ENCODE peak calls at places on chromosome 19, in eight cellular contexts. One of them, this sample, is unnamed.

GRCh38 chr19:54172764-54173699 is at the start of gene TMC4:
- DNase-seq in left ventricle myocardium inferior: no peak
- DNase-seq in fibroblast of lung: no peak
- DNase-seq in fibroblast of pulmonary artery: no peak
- DNase-seq in lower lobe of right lung: peak; percentile 85
- DNase-seq in fibroblast of mammary gland: peak; percentile 35
- DNase-seq in fibroblast of the aortic adventitia: peak; percentile 42
- DNase-seq in mucosa of descending colon: peak; percentile 87
- DNase-seq in this sample: peak; percentile 83

GRCh38 chr19:46809534-46810272 is 21.3 kb upstream of the SLC1A5 start:
- DNase-seq in fibroblast of mammary gland: no peak
- DNase-seq in mucosa of descending colon: no peak
- DNase-seq in fibroblast of pulmonary artery: no peak
- DNase-seq in lower lobe of right lung: no peak
- DNase-seq in fibroblast of lung: no peak
- DNase-seq in left ventricle myocardium inferior: no peak
- DNase-seq in fibroblast of the aortic adventitia: no peak
- DNase-seq in this sample: no peak

GRCh38 chr19:55870736-55871135 is 34.4 kb downstream of the NLRP4 start:
- DNase-seq in fibroblast of pulmonary artery: no peak
- DNase-seq in fibroblast of the aortic adventitia: no peak
- DNase-seq in fibroblast of lung: no peak
- DNase-seq in mucosa of descending colon: no peak
- DNase-seq in fibroblast of mammary gland: no peak
- DNase-seq in lower lobe of right lung: no peak
- DNase-seq in left ventricle myocardium inferior: no peak
- DNase-seq in this sample: no peak

GRCh38 chr19:11175920-11176319 is 20.3 kb upstream of the SPC24 start:
- DNase-seq in lower lobe of right lung: no peak
- DNase-seq in mucosa of descending colon: no peak
- DNase-seq in fibroblast of mammary gland: no peak
- DNase-seq in fibroblast of lung: no peak
- DNase-seq in fibroblast of pulmonary artery: no peak
- DNase-seq in fibroblast of the aortic adventitia: no peak
- DNase-seq in left ventricle myocardium inferior: no peak
- DNase-seq in this sample: no peak

GRCh38 chr19:15323496-15324235 is 8.7 kb downstream of the BRD4 start:
- DNase-seq in lower lobe of right lung: peak; percentile 55
- DNase-seq in fibroblast of the aortic adventitia: peak; percentile 46
- DNase-seq in mucosa of descending colon: peak; percentile 58
- DNase-seq in fibroblast of mammary gland: peak; percentile 80
- DNase-seq in left ventricle myocardium inferior: peak; percentile 64
- DNase-seq in fibroblast of lung: peak; percentile 34
- DNase-seq in fibroblast of pulmonary artery: peak; percentile 67
- DNase-seq in this sample: peak; percentile 85

GRCh38 chr19:42207767-42208259 is 9.7 kb downstream of the DEDD2 start:
- DNase-seq in mucosa of descending colon: no peak
- DNase-seq in fibroblast of mammary gland: peak; percentile 83
- DNase-seq in fibroblast of lung: peak; percentile 89
- DNase-seq in fibroblast of pulmonary artery: peak; percentile 71
- DNase-seq in left ventricle myocardium inferior: no peak
- DNase-seq in fibroblast of the aortic adventitia: peak; percentile 62
- DNase-seq in lower lobe of right lung: peak; percentile 63
- DNase-seq in this sample: peak; percentile 84

GRCh38 chr19:55208880-55209429 is 346 bp downstream of the PTPRH start:
- DNase-seq in fibroblast of lung: no peak
- DNase-seq in lower lobe of right lung: no peak
- DNase-seq in fibroblast of pulmonary artery: no peak
- DNase-seq in fibroblast of mammary gland: no peak
- DNase-seq in fibroblast of the aortic adventitia: no peak
- DNase-seq in left ventricle myocardium inferior: no peak
- DNase-seq in mucosa of descending colon: no peak
- DNase-seq in this sample: no peak

GRCh38 chr19:43809762-43810696 is 7.8 kb upstream of the LYPD5 start:
- DNase-seq in lower lobe of right lung: no peak
- DNase-seq in fibroblast of the aortic adventitia: peak; percentile 76
- DNase-seq in left ventricle myocardium inferior: no peak
- DNase-seq in fibroblast of pulmonary artery: peak; percentile 79
- DNase-seq in fibroblast of lung: peak; percentile 61
- DNase-seq in mucosa of descending colon: no peak
- DNase-seq in fibroblast of mammary gland: peak; percentile 76
- DNase-seq in this sample: peak; percentile 76

GRCh38 chr19:28358604-28359003 is 854.3 kb downstream of the UQCRFS1 start:
- DNase-seq in mucosa of descending colon: no peak
- DNase-seq in lower lobe of right lung: no peak
- DNase-seq in fibroblast of the aortic adventitia: no peak
- DNase-seq in fibroblast of mammary gland: no peak
- DNase-seq in fibroblast of pulmonary artery: no peak
- DNase-seq in left ventricle myocardium inferior: no peak
- DNase-seq in fibroblast of lung: peak; percentile 36
- DNase-seq in this sample: no peak

GRCh38 chr19:36363845-36364244 is 15.2 kb downstream of the ZFP14 start:
- DNase-seq in lower lobe of right lung: no peak
- DNase-seq in fibroblast of lung: no peak
- DNase-seq in mucosa of descending colon: no peak
- DNase-seq in fibroblast of mammary gland: no peak
- DNase-seq in fibroblast of the aortic adventitia: no peak
- DNase-seq in fibroblast of pulmonary artery: no peak
- DNase-seq in left ventricle myocardium inferior: no peak
- DNase-seq in this sample: no peak

GRCh38 chr19:29269641-29270040 is 56.7 kb upstream of the UQCRFS1 start:
- DNase-seq in fibroblast of mammary gland: no peak
- DNase-seq in fibroblast of lung: no peak
- DNase-seq in fibroblast of the aortic adventitia: no peak
- DNase-seq in fibroblast of pulmonary artery: no peak
- DNase-seq in lower lobe of right lung: no peak
- DNase-seq in left ventricle myocardium inferior: no peak
- DNase-seq in mucosa of descending colon: no peak
- DNase-seq in this sample: no peak

GRCh38 chr19:47156861-47157454 is 26.3 kb downstream of the SAE1 start:
- DNase-seq in lower lobe of right lung: no peak
- DNase-seq in fibroblast of the aortic adventitia: no peak
- DNase-seq in mucosa of descending colon: no peak
- DNase-seq in fibroblast of lung: peak; percentile 78
- DNase-seq in left ventricle myocardium inferior: no peak
- DNase-seq in fibroblast of mammary gland: no peak
- DNase-seq in fibroblast of pulmonary artery: no peak
- DNase-seq in this sample: no peak

GRCh38 chr19:925912-926594 is at the start of gene ARID3A:
- DNase-seq in fibroblast of the aortic adventitia: no peak
- DNase-seq in fibroblast of pulmonary artery: peak; percentile 66
- DNase-seq in mucosa of descending colon: no peak
- DNase-seq in lower lobe of right lung: no peak
- DNase-seq in fibroblast of mammary gland: no peak
- DNase-seq in left ventricle myocardium inferior: peak; percentile 48
- DNase-seq in fibroblast of lung: peak; percentile 79
- DNase-seq in this sample: peak; percentile 76

GRCh38 chr19:27806471-27807070 is 1406.4 kb downstream of the UQCRFS1 start:
- DNase-seq in fibroblast of pulmonary artery: no peak
- DNase-seq in mucosa of descending colon: no peak
- DNase-seq in lower lobe of right lung: no peak
- DNase-seq in fibroblast of mammary gland: no peak
- DNase-seq in fibroblast of the aortic adventitia: no peak
- DNase-seq in fibroblast of lung: no peak
- DNase-seq in left ventricle myocardium inferior: no peak
- DNase-seq in this sample: no peak

GRCh38 chr19:2330632-2331284 is 2.3 kb downstream of the SPPL2B start:
- DNase-seq in fibroblast of pulmonary artery: no peak
- DNase-seq in left ventricle myocardium inferior: no peak
- DNase-seq in fibroblast of lung: no peak
- DNase-seq in fibroblast of mammary gland: no peak
- DNase-seq in mucosa of descending colon: peak; percentile 95
- DNase-seq in lower lobe of right lung: no peak
- DNase-seq in fibroblast of the aortic adventitia: no peak
- DNase-seq in this sample: no peak

GRCh38 chr19:23273022-23273593 is 22.9 kb upstream of the ZNF724 start:
- DNase-seq in left ventricle myocardium inferior: no peak
- DNase-seq in lower lobe of right lung: no peak
- DNase-seq in fibroblast of the aortic adventitia: peak; percentile 7
- DNase-seq in mucosa of descending colon: no peak
- DNase-seq in fibroblast of lung: no peak
- DNase-seq in fibroblast of mammary gland: no peak
- DNase-seq in fibroblast of pulmonary artery: no peak
- DNase-seq in this sample: peak; percentile 30

DNA sequence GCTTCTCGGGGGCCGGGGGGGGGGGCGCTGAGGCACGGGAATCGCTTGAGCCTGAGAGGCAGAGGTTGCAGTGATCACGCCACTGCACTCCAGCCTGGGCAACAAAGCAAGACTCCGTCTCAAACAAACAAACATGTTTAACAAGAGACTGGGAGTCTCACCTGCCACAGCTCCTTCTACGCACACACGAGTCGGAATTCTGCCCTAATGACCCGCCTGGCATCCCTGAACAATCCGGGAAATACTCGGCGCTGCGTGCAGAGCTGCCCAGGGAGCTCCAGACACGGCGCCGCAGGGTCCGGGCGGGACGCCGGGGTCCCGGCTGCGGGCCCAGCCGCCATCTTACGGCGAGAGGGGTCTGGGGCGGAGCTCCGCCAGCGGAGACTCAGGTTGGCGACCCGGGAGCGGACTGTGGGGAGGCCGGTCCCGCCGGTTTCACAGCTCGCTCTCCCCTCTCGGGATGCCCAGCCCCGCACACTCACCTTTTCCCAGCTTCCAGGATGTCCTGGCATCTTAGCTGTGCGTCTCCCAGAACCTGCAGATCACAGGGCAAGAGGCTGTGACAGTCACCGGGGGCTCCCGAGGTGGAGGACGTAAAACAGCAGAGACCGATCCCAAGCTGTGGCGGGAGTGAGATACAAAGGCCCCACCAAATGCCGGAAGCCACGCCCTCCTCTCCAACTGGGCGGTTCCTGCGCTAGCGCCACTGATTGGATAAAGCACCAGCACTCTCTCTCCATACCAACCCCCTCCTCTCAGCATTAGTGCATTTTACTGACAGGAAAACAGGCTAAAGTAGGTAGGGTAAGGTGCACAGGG is 23.6 kb upstream of the ZNF724 start:
- DNase-seq in fibroblast of the aortic adventitia: peak; percentile 85
- DNase-seq in mucosa of descending colon: peak; percentile 96
- DNase-seq in fibroblast of lung: peak; percentile 85
- DNase-seq in left ventricle myocardium inferior: peak; percentile 92
- DNase-seq in fibroblast of mammary gland: peak; percentile 84
- DNase-seq in lower lobe of right lung: peak; percentile 93
- DNase-seq in fibroblast of pulmonary artery: peak; percentile 89
- DNase-seq in this sample: peak; percentile 89
- TF ChIP-seq CTCF in fibroblast of the aortic adventitia: no peak
- TF ChIP-seq CTCF in mucosa of descending colon: no peak
- TF ChIP-seq CTCF in fibroblast of lung: no peak
- TF ChIP-seq CTCF in left ventricle myocardium inferior: no peak
- TF ChIP-seq CTCF in fibroblast of mammary gland: no peak
- TF ChIP-seq CTCF in lower lobe of right lung: no peak
- TF ChIP-seq CTCF in fibroblast of pulmonary artery: no peak
- TF ChIP-seq CTCF in this sample: no peak

GRCh38 chr19:35144259-35144599 is 1.2 kb downstream of the FXYD7 start:
- DNase-seq in fibroblast of mammary gland: no peak
- DNase-seq in fibroblast of pulmonary artery: no peak
- DNase-seq in left ventricle myocardium inferior: no peak
- DNase-seq in fibroblast of lung: no peak
- DNase-seq in mucosa of descending colon: no peak
- DNase-seq in lower lobe of right lung: no peak
- DNase-seq in fibroblast of the aortic adventitia: no peak
- DNase-seq in this sample: no peak

GRCh38 chr19:35143231-35143715 is at the start of gene FXYD7:
- DNase-seq in fibroblast of mammary gland: no peak
- DNase-seq in left ventricle myocardium inferior: no peak
- DNase-seq in fibroblast of the aortic adventitia: no peak
- DNase-seq in lower lobe of right lung: no peak
- DNase-seq in fibroblast of lung: no peak
- DNase-seq in mucosa of descending colon: no peak
- DNase-seq in fibroblast of pulmonary artery: no peak
- DNase-seq in this sample: no peak

GRCh38 chr19:35143818-35144217 is 763 bp downstream of the FXYD7 start:
- DNase-seq in fibroblast of the aortic adventitia: no peak
- DNase-seq in fibroblast of lung: no peak
- DNase-seq in fibroblast of mammary gland: no peak
- DNase-seq in mucosa of descending colon: no peak
- DNase-seq in left ventricle myocardium inferior: no peak
- DNase-seq in lower lobe of right lung: no peak
- DNase-seq in fibroblast of pulmonary artery: no peak
- DNase-seq in this sample: no peak

GRCh38 chr19:35141627-35142401 is 1.2 kb upstream of the FXYD7 start:
- DNase-seq in mucosa of descending colon: no peak
- DNase-seq in left ventricle myocardium inferior: no peak
- DNase-seq in fibroblast of the aortic adventitia: no peak
- DNase-seq in fibroblast of pulmonary artery: no peak
- DNase-seq in fibroblast of mammary gland: no peak
- DNase-seq in lower lobe of right lung: no peak
- DNase-seq in fibroblast of lung: peak; percentile 22
- DNase-seq in this sample: no peak

DNA sequence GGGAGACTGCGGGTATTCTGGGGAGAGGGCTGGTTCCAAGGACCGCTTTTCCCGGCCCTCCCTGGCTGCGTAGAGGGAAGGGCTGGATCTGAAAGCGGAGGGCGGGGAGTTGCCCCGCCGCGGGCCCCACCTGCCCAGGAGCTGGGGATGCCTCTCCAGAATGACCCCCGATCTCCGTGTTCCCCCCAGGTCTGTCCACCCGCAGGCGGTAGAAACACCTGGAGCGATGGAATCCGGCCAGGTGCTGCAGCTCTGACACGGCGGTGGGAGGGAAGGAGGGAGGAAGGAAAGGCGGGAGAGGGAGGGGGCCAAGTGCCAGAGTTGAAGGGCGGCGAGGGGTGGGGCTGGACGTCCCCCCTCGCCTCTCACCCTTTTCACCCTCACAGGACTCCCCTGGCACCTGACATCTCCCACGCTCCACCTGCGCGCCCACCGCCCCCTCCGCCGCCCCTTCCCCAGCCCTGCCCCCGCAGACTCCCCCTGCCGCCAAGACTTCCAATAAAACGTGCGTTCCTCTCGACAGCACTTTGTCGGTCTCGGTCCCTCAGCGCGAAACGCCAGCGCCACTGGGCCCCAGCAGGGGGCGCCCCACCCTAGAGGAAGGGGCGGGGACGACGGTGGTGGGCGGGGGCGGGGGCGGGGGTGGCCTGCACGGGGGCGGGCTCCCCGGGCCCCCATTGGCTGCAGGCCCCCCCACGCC is 374 bp upstream of the FXYD7 start:
- DNase-seq in fibroblast of lung: no peak
- DNase-seq in lower lobe of right lung: no peak
- DNase-seq in fibroblast of mammary gland: no peak
- DNase-seq in fibroblast of pulmonary artery: peak; percentile 52
- DNase-seq in left ventricle myocardium inferior: peak; percentile 40
- DNase-seq in mucosa of descending colon: peak; percentile 74
- DNase-seq in fibroblast of the aortic adventitia: no peak
- DNase-seq in this sample: peak; percentile 43
- H3K4me3 ChIP-seq in fibroblast of lung: no peak overlapping the region
- H3K4me3 ChIP-seq in lower lobe of right lung: peak overlapping the region; percentile 19
- H3K4me3 ChIP-seq in fibroblast of mammary gland: no peak overlapping the region
- H3K4me3 ChIP-seq in fibroblast of pulmonary artery: no peak overlapping the region
- H3K4me3 ChIP-seq in left ventricle myocardium inferior: peak overlapping the region; percentile 9
- H3K4me3 ChIP-seq in mucosa of descending colon: no peak overlapping the region
- H3K4me3 ChIP-seq in fibroblast of the aortic adventitia: no peak overlapping the region
- H3K4me3 ChIP-seq in this sample: no peak overlapping the region

GRCh38 chr19:48970923-48971395 is 5.8 kb downstream of the FTL start:
- DNase-seq in fibroblast of the aortic adventitia: peak; percentile 87
- DNase-seq in fibroblast of lung: peak; percentile 51
- DNase-seq in left ventricle myocardium inferior: peak; percentile 81
- DNase-seq in lower lobe of right lung: peak; percentile 90
- DNase-seq in fibroblast of mammary gland: peak; percentile 77
- DNase-seq in fibroblast of pulmonary artery: peak; percentile 85
- DNase-seq in mucosa of descending colon: peak; percentile 85
- DNase-seq in this sample: peak; percentile 69
- TF ChIP-seq CTCF in fibroblast of the aortic adventitia: peak; percentile 93
- TF ChIP-seq CTCF in fibroblast of lung: peak; percentile 95
- TF ChIP-seq CTCF in left ventricle myocardium inferior: peak; percentile 96
- TF ChIP-seq CTCF in lower lobe of right lung: peak; percentile 97
- TF ChIP-seq CTCF in fibroblast of mammary gland: peak; percentile 92
- TF ChIP-seq CTCF in fibroblast of pulmonary artery: peak; percentile 96
- TF ChIP-seq CTCF in mucosa of descending colon: peak; percentile 83
- TF ChIP-seq CTCF in this sample: peak; percentile 89

GRCh38 chr19:40806385-40807146 is 7.6 kb downstream of the EGLN2 start:
- DNase-seq in fibroblast of mammary gland: peak; percentile 95
- DNase-seq in fibroblast of lung: peak; percentile 96
- DNase-seq in fibroblast of the aortic adventitia: peak; percentile 94
- DNase-seq in lower lobe of right lung: peak; percentile 83
- DNase-seq in mucosa of descending colon: peak; percentile 71
- DNase-seq in left ventricle myocardium inferior: peak; percentile 77
- DNase-seq in fibroblast of pulmonary artery: peak; percentile 99
- DNase-seq in this sample: peak; percentile 89
- H3K4me3 ChIP-seq in fibroblast of mammary gland: no peak overlapping the region
- H3K4me3 ChIP-seq in fibroblast of lung: no peak overlapping the region
- H3K4me3 ChIP-seq in fibroblast of the aortic adventitia: peak overlapping the region; percentile 22
- H3K4me3 ChIP-seq in lower lobe of right lung: peak overlapping the region; percentile 28
- H3K4me3 ChIP-seq in mucosa of descending colon: no peak overlapping the region
- H3K4me3 ChIP-seq in left ventricle myocardium inferior: peak overlapping the region; percentile 49
- H3K4me3 ChIP-seq in fibroblast of pulmonary artery: peak overlapping the region; percentile 5
- H3K4me3 ChIP-seq in this sample: no peak overlapping the region